ENCODE peak calls at places on chromosomes 1 and 21, in five cellular contexts. Q, L, H, I and B are unnamed samples. For H3K9me3, the result is how much of the 10 kb centered on the place peaks cover.

GRCh38 chr1:214615871-214616270 is 12.9 kb downstream of the CENPF start:
- DNase-seq in Q (no peak), L (no peak), H (no peak), I (no peak), B (no peak)

GRCh38 chr1:183817576-183818288 is 12.8 kb downstream of the RGL1 start:
- DNase-seq in Q (no peak), L (no peak), H (no peak), I (no peak), B (no peak)

GRCh38 chr1:19737413-19737812 is 62.3 kb downstream of the TMCO4 start:
- DNase-seq in Q (no peak), L (no peak), H (no peak), I (no peak), B (no peak)

GRCh38 chr1:117871013-117871412 is 58.4 kb downstream of the GDAP2 start:
- DNase-seq in Q (no peak), L (no peak), H (no peak), I (no peak), B (no peak)

GRCh38 chr1:9314711-9315379 is 22.2 kb downstream of the SPSB1 start:
- DNase-seq in Q (no peak), L (no peak), H (no peak), I (no peak), B (no peak)

GRCh38 chr21:16330340-16331319 is 600.8 kb downstream of the USP25 start:
- DNase-seq in Q (no peak), L (peak), H (peak), I (peak), B (no peak)

GRCh38 chr21:35020446-35020845 is 28.7 kb downstream of the RUNX1 start:
- DNase-seq in Q (no peak), L (no peak), H (no peak), I (no peak), B (no peak)

GRCh38 chr1:201463071-201463552 is 5.9 kb downstream of the PHLDA3 start:
- DNase-seq in Q (no peak), L (no peak), H (no peak), I (no peak), B (peak)

GRCh38 chr1:84344286-84344685 is 42.8 kb downstream of the SAMD13 start:
- DNase-seq in Q (no peak), L (no peak), H (no peak), I (no peak), B (no peak)

GRCh38 chr1:171257207-171258052 is 9.1 kb downstream of the FMO1 start:
- DNase-seq in Q (peak), L (no peak), H (peak), I (no peak), B (no peak)

GRCh38 chr1:168301664-168302320 is 21.1 kb downstream of the TBX19 start:
- DNase-seq in Q (no peak), L (peak), H (peak), I (no peak), B (peak)

GRCh38 chr1:89941110-89941770 is 53.7 kb upstream of the ZNF326 start:
- DNase-seq in Q (no peak), L (no peak), H (no peak), I (no peak), B (no peak)

GRCh38 chr1:19750101-19750881 is 49.4 kb downstream of the TMCO4 start:
- DNase-seq in Q (no peak), L (no peak), H (no peak), I (no peak), B (no peak)

GRCh38 chr1:5798151-5798730 is 194.0 kb downstream of the NPHP4 start:
- DNase-seq in Q (no peak), L (no peak), H (no peak), I (no peak), B (no peak)

GRCh38 chr21:44589094-44589493 is 3.2 kb downstream of the KRTAP10-6 start:
- DNase-seq in Q (no peak), L (no peak), H (no peak), I (no peak), B (no peak)

GRCh38 chr1:185694081-185694480 is 40.1 kb upstream of the HMCN1 start:
- DNase-seq in Q (no peak), L (no peak), H (no peak), I (peak), B (no peak)

GRCh38 chr21:41924355-41924754 is 29.5 kb downstream of the C2CD2 start:
- DNase-seq in Q (no peak), L (no peak), H (no peak), I (no peak), B (no peak)

GRCh38 chr1:21216835-21217811 is 40.4 kb upstream of the EIF4G3 start:
- DNase-seq in Q (peak), L (peak), H (peak), I (peak), B (no peak)

GRCh38 chr1:68470388-68470970 is 20.7 kb upstream of the RPE65 start:
- DNase-seq in Q (no peak), L (no peak), H (no peak), I (no peak), B (no peak)

GRCh38 chr1:55582078-55582477 is 366.9 kb upstream of the USP24 start:
- DNase-seq in Q (no peak), L (no peak), H (no peak), I (no peak), B (no peak)

GRCh38 chr21:35343046-35343816 is 294.1 kb upstream of the RUNX1 start:
- DNase-seq in Q (no peak), L (no peak), H (no peak), I (no peak), B (no peak)

GRCh38 chr1:118039170-118039569 is 109.6 kb downstream of the WDR3 start:
- DNase-seq in Q (no peak), L (no peak), H (no peak), I (no peak), B (no peak)

GRCh38 chr1:16727190-16728111 is 12.9 kb upstream of the RNU1-4 start:
- DNase-seq in Q (peak), L (peak), H (peak), I (no peak), B (peak)

GRCh38 chr1:237041795-237042466 is at the start of gene RYR2:
- DNase-seq in Q (no peak), L (no peak), H (no peak), I (no peak), B (no peak)

GRCh38 chr1:245654460-245655050 is 499.8 kb downstream of the KIF26B start:
- DNase-seq in Q (no peak), L (no peak), H (no peak), I (no peak), B (no peak)

GRCh38 chr1:147539122-147539575 is 2.2 kb upstream of the BCL9 start:
- DNase-seq in Q (no peak), L (peak), H (no peak), I (no peak), B (peak)

GRCh38 chr1:147591246-147591891 is 50.1 kb downstream of the BCL9 start:
- DNase-seq in Q (no peak), L (no peak), H (no peak), I (no peak), B (no peak)

GRCh38 chr1:13782634-13782995 is 82.6 kb downstream of the PRDM2 start:
- DNase-seq in Q (no peak), L (no peak), H (no peak), I (no peak), B (no peak)

GRCh38 chr21:42578034-42578433 is 64.4 kb downstream of the SLC37A1 start:
- DNase-seq in Q (no peak), L (no peak), H (no peak), I (no peak), B (no peak)

GRCh38 chr1:119675349-119676343 is 27.6 kb upstream of the ZNF697 start:
- DNase-seq in Q (peak), L (peak), H (peak), I (peak), B (peak)

GRCh38 chr21:34603002-34603709 is 11.8 kb downstream of the RCAN1 start:
- DNase-seq in Q (peak), L (no peak), H (peak), I (peak), B (peak)

GRCh38 chr1:20626524-20626923 is 6.7 kb upstream of the PINK1 start:
- DNase-seq in Q (no peak), L (no peak), H (no peak), I (no peak), B (no peak)

GRCh38 chr1:202237052-202237451 is 43.5 kb downstream of the LGR6 start:
- DNase-seq in Q (no peak), L (peak), H (no peak), I (no peak), B (peak)

DNA sequence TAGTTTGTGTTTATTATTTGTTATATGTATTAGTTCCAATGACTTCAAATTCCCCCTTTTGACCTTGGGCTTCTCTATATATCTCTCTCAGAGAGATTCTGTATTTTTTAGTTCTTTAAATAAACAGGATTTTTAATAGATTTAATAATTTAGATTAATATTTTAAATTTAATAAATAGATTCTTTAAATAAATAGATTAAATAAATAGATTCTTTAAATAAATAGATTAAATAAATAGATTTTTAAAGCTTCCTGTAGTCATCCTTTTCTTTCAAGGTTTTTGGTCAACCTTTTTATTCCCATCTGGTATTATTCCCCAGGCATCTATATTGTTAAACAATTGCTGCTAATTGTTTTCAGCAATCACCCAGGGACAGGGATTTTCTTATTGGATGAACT is 721.9 kb upstream of the ADAMTS5 start:
- DNase-seq in Q (no peak), L (no peak), H (no peak), I (no peak), B (no peak)
- H3K9me3 ChIP-seq in Q (under half), L (under half), H (under half), I (under half), B (under half)

GRCh38 chr1:155081472-155082300 is 3.0 kb downstream of the EFNA3 start:
- DNase-seq in Q (no peak), L (no peak), H (peak), I (peak), B (no peak)
- H3K27ac ChIP-seq in Q (no peak), L (no peak), H (peak), I (no peak), B (no peak)

GRCh38 chr1:73033637-73034036 is 751.3 kb upstream of the NEGR1 start:
- DNase-seq in Q (no peak), L (no peak), H (no peak), I (no peak), B (no peak)

DNA sequence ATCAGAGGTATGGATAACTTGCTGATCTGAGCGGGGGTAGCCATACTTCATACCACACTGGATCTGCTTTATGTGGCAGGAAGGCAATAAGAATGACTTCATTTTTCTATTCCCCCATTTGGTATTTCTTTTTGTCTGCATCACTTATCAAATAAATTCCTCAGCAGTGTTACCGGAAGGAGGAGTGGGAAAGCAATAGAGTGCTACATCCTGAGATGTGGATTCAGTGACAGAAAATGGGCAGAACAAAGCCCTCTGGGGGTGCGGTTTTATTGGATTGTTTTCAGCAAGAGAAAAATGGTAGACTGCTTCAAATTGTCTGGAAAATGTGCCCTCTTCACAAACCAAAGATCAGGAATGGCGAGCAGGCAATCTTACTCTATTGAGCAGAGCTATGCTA is 751.9 kb upstream of the NEGR1 start:
- DNase-seq in Q (no peak), L (no peak), H (no peak), I (no peak), B (no peak)
- H3K9me3 ChIP-seq in Q (under half), L (under half), H (under half), I (under half), B (under half)

GRCh38 chr1:61452354-61452990 is 272.5 kb downstream of the TM2D1 start:
- DNase-seq in Q (no peak), L (no peak), H (no peak), I (no peak), B (no peak)

GRCh38 chr1:61453111-61453961 is 271.6 kb downstream of the TM2D1 start:
- DNase-seq in Q (peak), L (peak), H (peak), I (peak), B (peak)

GRCh38 chr1:61449410-61449809 is 275.5 kb downstream of the TM2D1 start:
- DNase-seq in Q (no peak), L (no peak), H (no peak), I (no peak), B (no peak)

GRCh38 chr1:61450454-61451213 is 274.3 kb downstream of the TM2D1 start:
- DNase-seq in Q (no peak), L (no peak), H (peak), I (no peak), B (no peak)

GRCh38 chr1:61451214-61451968 is 273.6 kb downstream of the TM2D1 start:
- DNase-seq in Q (no peak), L (no peak), H (no peak), I (no peak), B (no peak)
- H3K27ac ChIP-seq in Q (peak), L (no peak), H (peak), I (no peak), B (no peak)

GRCh38 chr1:227707807-227708206 is 27.3 kb downstream of the JMJD4 start:
- DNase-seq in Q (no peak), L (no peak), H (no peak), I (no peak), B (no peak)

GRCh38 chr1:227709451-227709850 is 25.7 kb downstream of the JMJD4 start:
- DNase-seq in Q (no peak), L (no peak), H (no peak), I (no peak), B (no peak)

DNA sequence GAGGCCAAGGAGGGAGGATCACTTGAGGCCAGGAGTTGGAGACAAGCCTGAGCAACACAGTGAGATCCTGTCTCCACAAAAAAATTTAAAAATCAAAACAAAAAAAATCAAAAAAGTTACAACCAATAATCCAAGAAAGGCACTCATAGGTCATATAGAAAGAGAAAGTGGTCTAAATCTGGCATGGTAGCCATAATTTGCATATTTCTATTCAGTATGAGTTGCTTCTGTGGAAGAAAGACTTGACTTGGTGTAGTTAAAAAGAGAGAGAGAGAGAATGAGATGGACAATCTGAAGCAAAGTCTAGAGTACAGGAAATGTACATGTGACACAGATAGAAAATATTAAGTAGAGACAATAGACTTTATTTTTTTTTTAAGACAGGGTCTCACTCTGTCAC is 22.5 kb downstream of the JMJD4 start:
- DNase-seq in Q (no peak), L (no peak), H (no peak), I (no peak), B (no peak)
- H3K9me3 ChIP-seq in Q (under half), L (under half), H (under half), I (under half), B (under half)